ENCODE peak calls at places on chromosomes 5 and 9, in six cellular contexts. U, M, E, V, G and X are unnamed samples. For H3K79me2 and H3F3A, the result is how much of the 10 kb centered on the place peaks cover.

GRCh38 chr9:78001946-78002731 is 29.5 kb downstream of the GNAQ start:
- DNase-seq in U (peak), M (no peak), E (no peak), V (no peak), G (no peak), X (no peak)

GRCh38 chr5:160020266-160020770 is 11.4 kb downstream of the TTC1 start:
- DNase-seq in U (no peak), M (no peak), E (no peak), V (no peak), G (no peak), X (no peak)

GRCh38 chr9:100590481-100590880 is 12.6 kb downstream of the CAVIN4 start:
- DNase-seq in U (peak), M (no peak), E (no peak), V (no peak), G (no peak), X (no peak)

GRCh38 chr9:38068616-38068865 is 486 bp downstream of the SHB start:
- DNase-seq in U (peak), M (peak), E (no peak), V (peak), G (peak), X (peak)

GRCh38 chr5:51958473-51958872 is 575.2 kb downstream of the ISL1 start:
- DNase-seq in U (no peak), M (no peak), E (no peak), V (no peak), G (no peak), X (no peak)

GRCh38 chr5:84403773-84404172 is 19.1 kb upstream of the EDIL3 start:
- DNase-seq in U (peak), M (no peak), E (no peak), V (no peak), G (no peak), X (peak)

GRCh38 chr5:151812757-151813309 is 41.1 kb downstream of the G3BP1 start:
- DNase-seq in U (peak), M (no peak), E (no peak), V (no peak), G (no peak), X (peak)

GRCh38 chr5:56123531-56124243 is 109.4 kb downstream of the ANKRD55 start:
- DNase-seq in U (peak), M (peak), E (peak), V (no peak), G (no peak), X (peak)

GRCh38 chr9:113674436-113674835 is 201.7 kb upstream of the ZNF618 start:
- DNase-seq in U (peak), M (no peak), E (no peak), V (no peak), G (no peak), X (peak)

GRCh38 chr9:136506425-136506824 is 23.6 kb upstream of the SEC16A start:
- DNase-seq in U (no peak), M (no peak), E (no peak), V (no peak), G (no peak), X (no peak)
- H3K79me2 ChIP-seq in U (under half), M (under half), E (under half), V (under half), G (under half), X (under half)

DNA sequence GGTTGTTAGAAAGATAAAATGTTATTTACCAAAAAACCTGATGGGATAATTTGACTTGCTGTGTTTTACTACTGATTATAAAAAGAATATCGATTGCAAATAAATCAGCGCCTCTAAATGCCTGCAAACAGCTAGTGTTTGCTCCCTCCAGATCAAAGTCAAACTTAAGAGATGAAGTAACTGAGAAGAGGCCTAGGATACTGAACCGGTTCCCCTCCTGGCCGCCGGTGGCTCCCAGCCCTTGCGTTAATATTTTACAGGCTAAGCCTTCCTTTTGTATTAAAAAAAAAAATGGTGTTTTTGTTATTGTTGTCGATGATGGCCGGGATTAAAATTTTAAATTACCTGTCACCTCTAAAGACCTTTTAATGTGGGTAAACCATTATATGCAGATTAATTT is 2.6 kb downstream of the IRX1 start:
- DNase-seq in U (peak), M (no peak), E (no peak), V (no peak), G (no peak), X (no peak)
- TF ChIP-seq EZH2phosphoT487 in U (peak), M (no peak), E (no peak), V (no peak), G (no peak), X (no peak)

DNA sequence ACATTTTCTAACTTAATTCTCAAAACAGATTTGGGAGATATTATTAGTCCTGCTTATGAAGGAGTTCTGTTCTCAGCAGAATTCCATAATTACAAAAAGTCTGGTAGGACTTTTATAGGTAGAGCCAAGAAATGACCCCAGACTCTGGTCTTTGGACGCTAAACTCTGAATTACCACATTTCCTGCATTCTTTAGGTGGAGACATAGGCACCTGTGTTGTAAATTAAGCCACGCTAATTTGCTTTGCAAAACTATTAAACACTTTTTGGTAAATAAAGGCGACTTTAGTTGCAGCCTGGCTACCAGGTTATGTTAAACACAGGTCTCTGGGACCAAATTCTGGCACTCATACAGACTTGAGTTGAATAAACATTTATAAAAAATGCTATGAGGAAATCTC is 77.7 kb downstream of the C9orf152 start:
- DNase-seq in U (no peak), M (peak), E (no peak), V (no peak), G (no peak), X (no peak)
- H3F3A ChIP-seq in U (half or more), M (under half), E (under half), V (under half), G (under half), X (under half)

GRCh38 chr9:121730188-121730587 is 78.8 kb downstream of the DAB2IP start:
- DNase-seq in U (no peak), M (no peak), E (no peak), V (no peak), G (no peak), X (no peak)
- H3K79me2 ChIP-seq in U (under half), M (half or more), E (half or more), V (under half), G (half or more), X (under half)

DNA sequence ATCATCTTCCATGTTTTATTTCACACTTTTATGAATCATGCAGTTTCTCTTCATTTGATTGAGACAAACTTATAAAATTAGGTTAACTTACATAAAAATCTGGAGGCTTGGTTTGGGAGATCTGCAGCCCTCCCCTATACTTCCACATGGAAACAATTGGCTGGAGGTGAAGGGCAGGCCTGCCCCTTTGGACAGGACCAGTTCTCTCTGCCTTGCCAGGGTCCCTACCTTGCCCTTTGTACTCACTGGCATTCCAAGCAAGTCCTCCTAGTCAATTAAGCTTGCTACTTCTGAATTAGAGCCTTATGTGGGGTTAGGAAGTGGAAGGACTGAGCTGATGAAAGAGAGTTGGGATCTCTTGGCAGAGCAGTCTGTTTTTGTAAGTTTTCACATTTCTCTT is 257.3 kb downstream of the GAS1 start:
- DNase-seq in U (no peak), M (peak), E (peak), V (no peak), G (no peak), X (no peak)
- TF ChIP-seq EZH2phosphoT487 in U (no peak), M (no peak), E (no peak), V (no peak), G (no peak), X (no peak)

DNA sequence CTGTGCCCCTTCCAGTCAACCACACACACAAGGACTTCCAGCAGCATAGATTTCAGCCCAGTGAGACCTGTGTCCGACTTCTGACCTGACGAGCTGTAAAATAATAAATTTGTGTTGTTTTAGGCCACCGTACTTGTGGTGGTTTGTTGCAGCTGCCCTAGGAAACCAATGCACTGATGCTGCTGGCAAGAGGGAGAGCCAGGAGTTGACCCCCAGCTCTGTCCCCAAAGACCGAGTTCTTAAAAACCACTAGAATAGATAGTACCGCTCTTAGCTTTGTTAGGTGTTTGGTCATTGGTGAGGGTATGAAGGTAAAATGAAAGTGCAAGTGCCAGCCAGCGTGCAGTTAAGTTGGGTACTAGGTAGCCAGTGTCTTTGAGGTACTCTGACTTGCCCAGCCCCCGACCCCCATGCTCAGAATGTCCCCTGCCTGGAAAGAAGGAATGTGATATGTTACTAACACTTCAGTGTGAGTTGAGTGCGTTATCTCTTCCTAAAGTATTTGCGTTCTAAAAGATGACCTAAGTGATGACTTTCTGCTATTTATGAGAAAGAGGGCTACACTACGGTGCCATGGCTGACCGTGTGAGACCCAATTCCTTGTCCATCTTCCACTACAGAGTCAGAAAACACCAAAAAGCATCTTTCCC is 185.6 kb downstream of the AOPEP start:
- DNase-seq in U (no peak), M (no peak), E (no peak), V (no peak), G (no peak), X (no peak)
- H3F3A ChIP-seq in U (under half), M (under half), E (under half), V (under half), G (under half), X (under half)